ENCODE peak calls at places on chromosomes 3 and 15, in seven cellular contexts. Z is Panc1, A is astrocyte, D is SJSA1, K is fibroblast of lung, S is neuronal stem cell, U is esophagus squamous epithelium. C is an unnamed sample.

GRCh38 chr3:127444761-127445160 is 145.8 kb downstream of the TPRA1 start:
- DNase-seq in D (peak), Z (no peak), K (no peak), A (no peak), U (no peak), S (no peak), C (no peak)

GRCh38 chr15:64148168-64148567 is 3.4 kb upstream of the SNX22 start:
- DNase-seq in A (no peak), K (no peak), Z (no peak), U (no peak), D (no peak), S (no peak), C (no peak)

GRCh38 chr15:61794276-61794675 is 266.0 kb downstream of the VPS13C start:
- DNase-seq in U (no peak), S (no peak), D (no peak), K (peak), Z (no peak), A (no peak), C (no peak)

GRCh38 chr3:94234177-94234788 is 171.4 kb downstream of the NSUN3 start:
- DNase-seq in U (no peak), D (no peak), A (peak), K (peak), S (peak), Z (peak), C (no peak)

GRCh38 chr3:33658971-33659848 is 58.8 kb downstream of the CLASP2 start:
- DNase-seq in Z (no peak), A (peak), S (peak), K (peak), U (no peak), D (peak), C (peak)

GRCh38 chr3:36813320-36813719 is 49.0 kb upstream of the DCLK3 start:
- DNase-seq in A (no peak), S (no peak), U (no peak), K (no peak), D (no peak), Z (no peak), C (no peak)

GRCh38 chr3:194051554-194052175 is 84.3 kb upstream of the HES1 start:
- DNase-seq in U (no peak), Z (no peak), A (peak), S (no peak), K (no peak), D (no peak), C (no peak)

GRCh38 chr3:8532251-8532831 is 30.7 kb downstream of the LMCD1 start:
- DNase-seq in D (no peak), A (peak), S (no peak), U (no peak), K (peak), Z (no peak), C (no peak)

GRCh38 chr3:12427551-12427950 is 56.7 kb upstream of the TSEN2 start:
- DNase-seq in U (no peak), S (no peak), K (no peak), A (no peak), D (no peak), Z (no peak), C (no peak)

GRCh38 chr3:85864896-85865295 is 906.1 kb downstream of the CADM2 start:
- DNase-seq in S (no peak), U (no peak), A (peak), K (no peak), Z (no peak), D (no peak), C (no peak)

GRCh38 chr3:30693470-30694120 is 87.2 kb downstream of the TGFBR2 start:
- DNase-seq in U (no peak), Z (peak), D (peak), A (peak), S (peak), K (peak), C (peak)

GRCh38 chr3:195715583-195716266 is 5.1 kb upstream of the MUC20 start:
- DNase-seq in Z (peak), D (no peak), K (peak), U (no peak), S (no peak), A (no peak), C (no peak)

GRCh38 chr15:87201986-87202385 is 1054.6 kb downstream of the NTRK3 start:
- DNase-seq in Z (no peak), K (no peak), U (no peak), A (no peak), S (no peak), D (no peak), C (no peak)

GRCh38 chr3:11088066-11088465 is 66.2 kb upstream of the HRH1 start:
- DNase-seq in Z (no peak), K (no peak), D (no peak), S (no peak), A (no peak), U (no peak), C (no peak)

GRCh38 chr3:127532561-127533203 is 57.9 kb downstream of the TPRA1 start:
- DNase-seq in U (no peak), A (no peak), Z (no peak), S (no peak), D (no peak), K (no peak), C (no peak)

GRCh38 chr15:58521293-58521991 is 89.7 kb downstream of the LIPC start:
- DNase-seq in S (no peak), Z (no peak), U (no peak), A (peak), D (peak), K (peak), C (peak)

GRCh38 chr3:34634939-34635338 is 836.5 kb downstream of the PDCD6IP start:
- DNase-seq in Z (no peak), A (no peak), S (no peak), U (no peak), K (no peak), D (no peak), C (no peak)

GRCh38 chr3:14699643-14700042 is 24.7 kb downstream of the C3orf20 start:
- DNase-seq in D (no peak), S (no peak), K (no peak), Z (no peak), U (no peak), A (no peak), C (no peak)
- H3K4me3 ChIP-seq in D (no peak), S (no peak), K (no peak), Z (no peak), U (no peak), A (no peak), C (no peak)

DNA sequence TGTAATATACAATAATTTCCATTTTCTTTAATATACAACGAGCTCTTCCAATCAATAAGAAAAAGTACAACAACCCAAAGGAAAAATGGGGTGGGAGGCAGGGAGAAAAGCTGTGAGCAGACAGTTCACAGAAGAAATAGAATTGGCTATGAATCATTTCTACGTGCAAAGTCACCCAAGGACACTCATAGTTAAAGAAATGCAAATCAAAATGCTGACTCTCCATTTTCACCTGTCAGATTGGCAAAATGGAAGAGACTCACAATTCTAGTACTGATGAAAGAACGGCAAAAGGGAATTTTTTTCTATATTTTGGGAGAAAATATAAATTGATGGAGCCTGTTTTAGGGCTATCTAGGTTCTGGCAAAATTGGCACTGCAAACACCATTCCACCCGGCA is 116.3 kb upstream of the MEF2A start:
- DNase-seq in D (no peak), S (no peak), U (no peak), Z (no peak), K (no peak), A (peak), C (no peak)
- H3K27ac ChIP-seq in D (no peak), S (no peak), U (peak), Z (no peak), K (no peak), A (no peak), C (no peak)

DNA sequence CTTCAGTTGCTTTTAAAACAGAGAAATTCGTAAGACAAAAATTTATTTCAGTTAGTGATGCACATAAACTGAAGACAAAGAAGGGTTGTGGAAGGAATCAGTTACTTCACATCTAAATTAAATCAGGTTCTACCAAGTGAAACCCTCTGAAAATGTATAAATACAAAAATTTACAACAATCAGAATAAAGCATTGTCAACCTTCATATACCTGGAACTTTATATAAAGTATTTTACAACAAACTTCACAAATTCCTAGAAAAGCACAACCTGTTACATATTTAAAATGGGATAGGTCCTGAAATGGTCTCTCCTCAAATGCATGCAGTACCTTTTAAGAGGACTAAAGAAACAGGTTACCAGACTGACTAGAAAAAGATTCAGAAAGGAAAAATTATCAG is 26.9 kb downstream of the ATOSA start:
- DNase-seq in S (no peak), U (no peak), K (no peak), D (no peak), Z (no peak), A (no peak), C (no peak)
- H3K4me3 ChIP-seq in S (peak), U (no peak), K (peak), D (peak), Z (peak), A (peak), C (peak)

GRCh38 chr3:185350841-185351240 is 12.1 kb upstream of the MAP3K13 start:
- DNase-seq in S (no peak), D (no peak), Z (no peak), A (no peak), K (no peak), U (no peak), C (no peak)

GRCh38 chr3:185353225-185353624 is 9.7 kb upstream of the MAP3K13 start:
- DNase-seq in D (no peak), U (no peak), K (no peak), A (no peak), Z (no peak), S (no peak), C (no peak)

GRCh38 chr3:185347392-185347791 is 15.5 kb upstream of the MAP3K13 start:
- DNase-seq in A (no peak), Z (no peak), K (no peak), S (no peak), D (no peak), U (no peak), C (no peak)

GRCh38 chr3:185353823-185354614 is 8.9 kb upstream of the MAP3K13 start:
- DNase-seq in U (no peak), K (peak), D (peak), S (peak), A (no peak), Z (no peak), C (no peak)

GRCh38 chr3:185351371-185351770 is 11.6 kb upstream of the MAP3K13 start:
- DNase-seq in S (no peak), Z (no peak), U (no peak), K (no peak), A (peak), D (no peak), C (no peak)
- H3K27ac ChIP-seq in S (no peak), Z (no peak), U (no peak), K (no peak), A (peak), D (peak), C (no peak)

GRCh38 chr15:25863067-25863967 is at the start of gene ATP10A:
- DNase-seq in A (peak), K (peak), S (peak), D (peak), U (no peak), Z (no peak), C (no peak)

GRCh38 chr15:25860885-25861866 is 2.0 kb downstream of the ATP10A start:
- DNase-seq in D (no peak), S (no peak), A (no peak), K (no peak), U (no peak), Z (no peak), C (no peak)

GRCh38 chr15:25863968-25864580 is 947 bp upstream of the ATP10A start:
- DNase-seq in U (no peak), K (no peak), S (no peak), A (no peak), Z (no peak), D (no peak), C (no peak)

GRCh38 chr15:25862087-25862468 is 1.0 kb downstream of the ATP10A start:
- DNase-seq in U (no peak), A (no peak), D (no peak), K (peak), S (no peak), Z (no peak), C (no peak)

GRCh38 chr15:25862469-25863066 is 559 bp downstream of the ATP10A start:
- DNase-seq in S (no peak), D (no peak), K (peak), U (no peak), A (no peak), Z (no peak), C (no peak)
- H3K4me3 ChIP-seq in S (peak), D (peak), K (peak), U (peak), A (peak), Z (peak), C (peak)

GRCh38 chr3:173933113-173933512 is 535.6 kb downstream of the NLGN1 start:
- DNase-seq in K (no peak), S (no peak), Z (no peak), D (no peak), A (no peak), U (no peak), C (no peak)

GRCh38 chr3:173938159-173938558 is 540.6 kb downstream of the NLGN1 start:
- DNase-seq in S (no peak), U (no peak), K (peak), A (peak), Z (no peak), D (no peak), C (no peak)

GRCh38 chr3:173930251-173930650 is 532.7 kb downstream of the NLGN1 start:
- DNase-seq in A (no peak), D (no peak), S (no peak), K (no peak), U (no peak), Z (no peak), C (no peak)

DNA sequence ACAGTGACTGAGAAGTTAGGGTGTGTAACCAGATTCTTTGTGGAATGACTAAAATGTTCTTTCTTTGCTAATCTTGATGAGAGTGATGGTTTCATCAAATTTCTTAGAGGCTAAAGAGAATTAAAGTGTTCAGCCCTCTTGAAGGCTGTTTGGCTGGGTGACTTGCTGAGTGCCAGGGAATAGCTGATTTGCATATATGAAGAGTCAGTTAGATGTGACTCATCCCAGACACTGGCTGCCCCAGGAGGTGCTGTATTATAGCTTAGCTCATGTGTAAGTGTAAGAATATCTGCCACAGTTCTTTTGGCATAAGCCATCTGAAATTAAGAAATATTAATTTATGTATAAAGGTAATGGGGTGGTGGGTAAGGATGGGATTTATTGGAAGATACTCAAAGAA is 535.1 kb downstream of the NLGN1 start:
- DNase-seq in D (no peak), A (peak), U (no peak), Z (no peak), K (peak), S (no peak), C (no peak)
- H3K27ac ChIP-seq in D (no peak), A (peak), U (no peak), Z (no peak), K (no peak), S (no peak), C (no peak)

GRCh38 chr15:73981761-73982222 is 10.3 kb downstream of the STOML1 start:
- DNase-seq in D (no peak), S (no peak), Z (no peak), K (no peak), A (no peak), U (no peak), C (no peak)
- H3K4me3 ChIP-seq in D (no peak), S (no peak), Z (no peak), K (no peak), A (no peak), U (no peak), C (no peak)

GRCh38 chr3:44584646-44585501 is at the start of gene ZNF660:
- DNase-seq in Z (no peak), S (peak), K (peak), U (no peak), D (peak), A (peak), C (peak)
- H3K27ac ChIP-seq in Z (no peak), S (peak), K (peak), U (peak), D (peak), A (peak), C (peak)

C was measured in AG04450.